ENCODE peak calls at places on chromosome 7, in four cellular contexts. One of them, this sample, is unnamed.

GRCh38 chr7:115435178-115435577 is 513.3 kb downstream of the MDFIC start:
- DNase-seq in stimulated activated CD8-positive, alpha-beta memory T cell treated with anti-CD3 and anti-CD28 coated beads, Interleukin-4, amount 100 ng/mL, for 1 hour: no peak
- DNase-seq in AG09309: no peak
- DNase-seq in iris pigment epithelial cell: no peak
- DNase-seq in this sample: no peak

GRCh38 chr7:41188163-41189130 is 514.4 kb downstream of the INHBA start:
- DNase-seq in stimulated activated CD8-positive, alpha-beta memory T cell treated with anti-CD3 and anti-CD28 coated beads, Interleukin-4, amount 100 ng/mL, for 1 hour: no peak
- DNase-seq in AG09309: peak
- DNase-seq in iris pigment epithelial cell: peak
- DNase-seq in this sample: peak

GRCh38 chr7:19369182-19369581 is 224.0 kb upstream of the FERD3L start:
- DNase-seq in stimulated activated CD8-positive, alpha-beta memory T cell treated with anti-CD3 and anti-CD28 coated beads, Interleukin-4, amount 100 ng/mL, for 1 hour: no peak
- DNase-seq in AG09309: no peak
- DNase-seq in iris pigment epithelial cell: no peak
- DNase-seq in this sample: no peak

GRCh38 chr7:17390392-17390791 is 91.9 kb downstream of the AHR start:
- DNase-seq in stimulated activated CD8-positive, alpha-beta memory T cell treated with anti-CD3 and anti-CD28 coated beads, Interleukin-4, amount 100 ng/mL, for 1 hour: no peak
- DNase-seq in AG09309: no peak
- DNase-seq in iris pigment epithelial cell: no peak
- DNase-seq in this sample: no peak

GRCh38 chr7:131692131-131692960 is 135.9 kb upstream of the PODXL start:
- DNase-seq in stimulated activated CD8-positive, alpha-beta memory T cell treated with anti-CD3 and anti-CD28 coated beads, Interleukin-4, amount 100 ng/mL, for 1 hour: no peak
- DNase-seq in AG09309: no peak
- DNase-seq in iris pigment epithelial cell: peak
- DNase-seq in this sample: no peak

GRCh38 chr7:88337556-88337955 is 30.9 kb upstream of the STEAP4 start:
- DNase-seq in stimulated activated CD8-positive, alpha-beta memory T cell treated with anti-CD3 and anti-CD28 coated beads, Interleukin-4, amount 100 ng/mL, for 1 hour: no peak
- DNase-seq in AG09309: no peak
- DNase-seq in iris pigment epithelial cell: peak
- DNase-seq in this sample: peak

GRCh38 chr7:152989889-152990380 is 230.4 kb downstream of the ACTR3B start:
- DNase-seq in stimulated activated CD8-positive, alpha-beta memory T cell treated with anti-CD3 and anti-CD28 coated beads, Interleukin-4, amount 100 ng/mL, for 1 hour: no peak
- DNase-seq in AG09309: no peak
- DNase-seq in iris pigment epithelial cell: peak
- DNase-seq in this sample: no peak

GRCh38 chr7:142053988-142054387 is 57.5 kb upstream of the MGAM2 start:
- DNase-seq in stimulated activated CD8-positive, alpha-beta memory T cell treated with anti-CD3 and anti-CD28 coated beads, Interleukin-4, amount 100 ng/mL, for 1 hour: no peak
- DNase-seq in AG09309: no peak
- DNase-seq in iris pigment epithelial cell: peak
- DNase-seq in this sample: no peak

GRCh38 chr7:106178593-106179134 is 66.6 kb upstream of the SYPL1 start:
- DNase-seq in stimulated activated CD8-positive, alpha-beta memory T cell treated with anti-CD3 and anti-CD28 coated beads, Interleukin-4, amount 100 ng/mL, for 1 hour: no peak
- DNase-seq in AG09309: no peak
- DNase-seq in iris pigment epithelial cell: peak
- DNase-seq in this sample: peak

GRCh38 chr7:90857595-90857994 is 261.5 kb downstream of the CDK14 start:
- DNase-seq in stimulated activated CD8-positive, alpha-beta memory T cell treated with anti-CD3 and anti-CD28 coated beads, Interleukin-4, amount 100 ng/mL, for 1 hour: no peak
- DNase-seq in AG09309: no peak
- DNase-seq in iris pigment epithelial cell: no peak
- DNase-seq in this sample: no peak

GRCh38 chr7:155839461-155839860 is 27.2 kb upstream of the SHH start:
- DNase-seq in stimulated activated CD8-positive, alpha-beta memory T cell treated with anti-CD3 and anti-CD28 coated beads, Interleukin-4, amount 100 ng/mL, for 1 hour: no peak
- DNase-seq in AG09309: no peak
- DNase-seq in iris pigment epithelial cell: no peak
- DNase-seq in this sample: no peak

GRCh38 chr7:57427594-57427993 is 22.4 kb upstream of the ZNF716 start:
- DNase-seq in stimulated activated CD8-positive, alpha-beta memory T cell treated with anti-CD3 and anti-CD28 coated beads, Interleukin-4, amount 100 ng/mL, for 1 hour: no peak
- DNase-seq in AG09309: no peak
- DNase-seq in iris pigment epithelial cell: no peak
- DNase-seq in this sample: no peak

GRCh38 chr7:983182-984071 is 446 bp downstream of the CYP2W1 start:
- DNase-seq in stimulated activated CD8-positive, alpha-beta memory T cell treated with anti-CD3 and anti-CD28 coated beads, Interleukin-4, amount 100 ng/mL, for 1 hour: no peak
- DNase-seq in AG09309: no peak
- DNase-seq in iris pigment epithelial cell: no peak
- DNase-seq in this sample: no peak

GRCh38 chr7:27111753-27112277 is 9.3 kb upstream of the HOXA2 start:
- DNase-seq in stimulated activated CD8-positive, alpha-beta memory T cell treated with anti-CD3 and anti-CD28 coated beads, Interleukin-4, amount 100 ng/mL, for 1 hour: no peak
- DNase-seq in AG09309: no peak
- DNase-seq in iris pigment epithelial cell: no peak
- DNase-seq in this sample: no peak

GRCh38 chr7:74141705-74142104 is 32.5 kb upstream of the EIF4H start:
- DNase-seq in stimulated activated CD8-positive, alpha-beta memory T cell treated with anti-CD3 and anti-CD28 coated beads, Interleukin-4, amount 100 ng/mL, for 1 hour: no peak
- DNase-seq in AG09309: no peak
- DNase-seq in iris pigment epithelial cell: no peak
- DNase-seq in this sample: no peak

GRCh38 chr7:4145576-4145975 is 536.5 kb upstream of the FOXK1 start:
- DNase-seq in stimulated activated CD8-positive, alpha-beta memory T cell treated with anti-CD3 and anti-CD28 coated beads, Interleukin-4, amount 100 ng/mL, for 1 hour: no peak
- DNase-seq in AG09309: no peak
- DNase-seq in iris pigment epithelial cell: no peak
- DNase-seq in this sample: no peak

GRCh38 chr7:127107601-127108007 is 145.1 kb downstream of the GRM8 start:
- DNase-seq in stimulated activated CD8-positive, alpha-beta memory T cell treated with anti-CD3 and anti-CD28 coated beads, Interleukin-4, amount 100 ng/mL, for 1 hour: no peak
- DNase-seq in AG09309: no peak
- DNase-seq in iris pigment epithelial cell: peak
- DNase-seq in this sample: peak

GRCh38 chr7:149760538-149760937 is 12.8 kb downstream of the ZNF467 start:
- DNase-seq in stimulated activated CD8-positive, alpha-beta memory T cell treated with anti-CD3 and anti-CD28 coated beads, Interleukin-4, amount 100 ng/mL, for 1 hour: no peak
- DNase-seq in AG09309: no peak
- DNase-seq in iris pigment epithelial cell: no peak
- DNase-seq in this sample: no peak

GRCh38 chr7:94848531-94848930 is 58.9 kb upstream of the PPP1R9A start:
- DNase-seq in stimulated activated CD8-positive, alpha-beta memory T cell treated with anti-CD3 and anti-CD28 coated beads, Interleukin-4, amount 100 ng/mL, for 1 hour: no peak
- DNase-seq in AG09309: no peak
- DNase-seq in iris pigment epithelial cell: no peak
- DNase-seq in this sample: no peak

GRCh38 chr7:108293190-108293612 is 163.0 kb downstream of the NRCAM start:
- DNase-seq in stimulated activated CD8-positive, alpha-beta memory T cell treated with anti-CD3 and anti-CD28 coated beads, Interleukin-4, amount 100 ng/mL, for 1 hour: no peak
- DNase-seq in AG09309: no peak
- DNase-seq in iris pigment epithelial cell: no peak
- DNase-seq in this sample: no peak

GRCh38 chr7:97018126-97018601 is 6.5 kb downstream of the DLX5 start:
- DNase-seq in stimulated activated CD8-positive, alpha-beta memory T cell treated with anti-CD3 and anti-CD28 coated beads, Interleukin-4, amount 100 ng/mL, for 1 hour: no peak
- DNase-seq in AG09309: no peak
- DNase-seq in iris pigment epithelial cell: no peak
- DNase-seq in this sample: no peak

GRCh38 chr7:131061158-131061557 is 266.5 kb upstream of the MKLN1 start:
- DNase-seq in stimulated activated CD8-positive, alpha-beta memory T cell treated with anti-CD3 and anti-CD28 coated beads, Interleukin-4, amount 100 ng/mL, for 1 hour: no peak
- DNase-seq in AG09309: no peak
- DNase-seq in iris pigment epithelial cell: no peak
- DNase-seq in this sample: no peak

GRCh38 chr7:77415822-77416620 is at the start of gene GSAP:
- DNase-seq in stimulated activated CD8-positive, alpha-beta memory T cell treated with anti-CD3 and anti-CD28 coated beads, Interleukin-4, amount 100 ng/mL, for 1 hour: peak
- DNase-seq in AG09309: no peak
- DNase-seq in iris pigment epithelial cell: peak
- DNase-seq in this sample: no peak

GRCh38 chr7:46131916-46132795 is 211.1 kb upstream of the IGFBP3 start:
- DNase-seq in stimulated activated CD8-positive, alpha-beta memory T cell treated with anti-CD3 and anti-CD28 coated beads, Interleukin-4, amount 100 ng/mL, for 1 hour: no peak
- DNase-seq in AG09309: no peak
- DNase-seq in iris pigment epithelial cell: peak
- DNase-seq in this sample: no peak

GRCh38 chr7:140898794-140899548 is 25.8 kb downstream of the BRAF start:
- DNase-seq in stimulated activated CD8-positive, alpha-beta memory T cell treated with anti-CD3 and anti-CD28 coated beads, Interleukin-4, amount 100 ng/mL, for 1 hour: no peak
- DNase-seq in AG09309: no peak
- DNase-seq in iris pigment epithelial cell: peak
- DNase-seq in this sample: no peak

GRCh38 chr7:47501406-47501805 is 80.5 kb downstream of the TNS3 start:
- DNase-seq in stimulated activated CD8-positive, alpha-beta memory T cell treated with anti-CD3 and anti-CD28 coated beads, Interleukin-4, amount 100 ng/mL, for 1 hour: no peak
- DNase-seq in AG09309: no peak
- DNase-seq in iris pigment epithelial cell: peak
- DNase-seq in this sample: no peak

GRCh38 chr7:73570977-73571376 is 7.4 kb downstream of the TBL2 start:
- DNase-seq in stimulated activated CD8-positive, alpha-beta memory T cell treated with anti-CD3 and anti-CD28 coated beads, Interleukin-4, amount 100 ng/mL, for 1 hour: no peak
- DNase-seq in AG09309: no peak
- DNase-seq in iris pigment epithelial cell: no peak
- DNase-seq in this sample: no peak

This sample was measured in HS-5.